ENCODE peak calls at places on chromosomes 7 and 10, in six cellular contexts. B is IMR-90, L is HepG2, U is psoas muscle, P is neuronal stem cell, X is pancreas. D is an unnamed sample. For H3K9me3 and H3K4me1, the result is how much of the 10 kb centered on the place peaks cover.

GRCh38 chr7:123535517-123535916 is 1.1 kb upstream of the IQUB start:
- DNase-seq in B (no peak), X (no peak), L (no peak), U (no peak), P (no peak), D (no peak)

GRCh38 chr7:47428052-47428779 is 153.7 kb downstream of the TNS3 start:
- DNase-seq in L (no peak), X (no peak), P (peak), B (no peak), U (no peak), D (no peak)

GRCh38 chr10:52984169-52984568 is 211.6 kb upstream of the MBL2 start:
- DNase-seq in X (no peak), U (no peak), P (no peak), B (peak), L (no peak), D (no peak)

GRCh38 chr7:130566168-130566897 is 74.4 kb downstream of the MEST start:
- DNase-seq in B (peak), L (no peak), X (no peak), P (no peak), U (no peak), D (no peak)

GRCh38 chr10:105797234-105797890 is 1156.3 kb downstream of the SORCS3 start:
- DNase-seq in L (peak), U (no peak), X (no peak), P (peak), B (no peak), D (peak)

GRCh38 chr10:86779267-86780017 is 23.0 kb downstream of the BMPR1A start:
- DNase-seq in B (peak), X (no peak), U (no peak), P (no peak), L (no peak), D (peak)

GRCh38 chr7:139543801-139544603 is 20.5 kb downstream of the CLEC2L start:
- DNase-seq in P (no peak), X (no peak), L (no peak), U (no peak), B (no peak), D (no peak)

GRCh38 chr10:132654708-132655661 is 117.4 kb downstream of the INPP5A start:
- DNase-seq in B (peak), U (peak), X (peak), L (peak), P (peak), D (peak)

GRCh38 chr7:2729893-2730716 is 42.1 kb downstream of the AMZ1 start:
- DNase-seq in X (no peak), P (no peak), U (peak), B (peak), L (no peak), D (no peak)

GRCh38 chr10:955820-956217 is 24.3 kb upstream of the LARP4B start:
- DNase-seq in U (no peak), X (no peak), L (no peak), P (no peak), B (no peak), D (no peak)

GRCh38 chr7:16491148-16491547 is 25.6 kb upstream of the SOSTDC1 start:
- DNase-seq in X (no peak), B (no peak), P (no peak), U (no peak), L (peak), D (peak)

GRCh38 chr7:91239772-91240171 is 24.5 kb upstream of the FZD1 start:
- DNase-seq in U (no peak), P (no peak), X (no peak), B (no peak), L (no peak), D (peak)

GRCh38 chr10:131862548-131862947 is 38.3 kb upstream of the PPP2R2D start:
- DNase-seq in L (peak), U (no peak), P (no peak), X (no peak), B (no peak), D (no peak)

GRCh38 chr10:63054889-63055606 is 78.1 kb upstream of the NRBF2 start:
- DNase-seq in U (no peak), B (no peak), L (no peak), X (no peak), P (no peak), D (no peak)

GRCh38 chr10:72297281-72297967 is 23.7 kb downstream of the DDIT4 start:
- DNase-seq in U (peak), P (no peak), X (peak), L (no peak), B (peak), D (peak)

GRCh38 chr10:28592953-28593352 is 60.0 kb downstream of the WAC start:
- DNase-seq in P (no peak), B (peak), X (no peak), U (no peak), L (peak), D (peak)

GRCh38 chr7:105426606-105427146 is 38.0 kb upstream of the SRPK2 start:
- DNase-seq in L (no peak), P (no peak), X (no peak), U (no peak), B (no peak), D (no peak)

GRCh38 chr10:29131952-29132820 is 156.7 kb upstream of the LYZL1 start:
- DNase-seq in B (peak), U (no peak), L (peak), X (peak), P (no peak), D (peak)

GRCh38 chr10:89391882-89392756 is at the start of gene IFIT1:
- DNase-seq in B (peak), L (peak), X (no peak), P (no peak), U (no peak), D (peak)

GRCh38 chr7:74482629-74483401 is 29.1 kb downstream of the GTF2IRD1 start:
- DNase-seq in X (no peak), P (no peak), U (peak), L (peak), B (peak), D (peak)

GRCh38 chr7:35003679-35004278 is 33.5 kb downstream of the DPY19L1 start:
- DNase-seq in X (peak), P (no peak), L (peak), B (peak), U (no peak), D (peak)

GRCh38 chr7:71707041-71707440 is 575.1 kb downstream of the GALNT17 start:
- DNase-seq in U (no peak), B (no peak), L (no peak), X (no peak), P (no peak), D (no peak)

GRCh38 chr7:29102554-29103151 is 43.7 kb downstream of the CPVL start:
- DNase-seq in P (no peak), U (peak), B (peak), X (peak), L (peak), D (peak)

GRCh38 chr10:96236876-96237275 is 34.5 kb downstream of the BLNK start:
- DNase-seq in B (no peak), X (no peak), U (no peak), P (no peak), L (no peak), D (no peak)

GRCh38 chr10:37754538-37755323 is 102.7 kb downstream of the ZNF248 start:
- DNase-seq in P (no peak), B (no peak), L (peak), U (no peak), X (no peak), D (peak)
- H3K9me3 ChIP-seq in P (under half), B (under half), L (under half), U (under half), X (under half), D (under half)

DNA sequence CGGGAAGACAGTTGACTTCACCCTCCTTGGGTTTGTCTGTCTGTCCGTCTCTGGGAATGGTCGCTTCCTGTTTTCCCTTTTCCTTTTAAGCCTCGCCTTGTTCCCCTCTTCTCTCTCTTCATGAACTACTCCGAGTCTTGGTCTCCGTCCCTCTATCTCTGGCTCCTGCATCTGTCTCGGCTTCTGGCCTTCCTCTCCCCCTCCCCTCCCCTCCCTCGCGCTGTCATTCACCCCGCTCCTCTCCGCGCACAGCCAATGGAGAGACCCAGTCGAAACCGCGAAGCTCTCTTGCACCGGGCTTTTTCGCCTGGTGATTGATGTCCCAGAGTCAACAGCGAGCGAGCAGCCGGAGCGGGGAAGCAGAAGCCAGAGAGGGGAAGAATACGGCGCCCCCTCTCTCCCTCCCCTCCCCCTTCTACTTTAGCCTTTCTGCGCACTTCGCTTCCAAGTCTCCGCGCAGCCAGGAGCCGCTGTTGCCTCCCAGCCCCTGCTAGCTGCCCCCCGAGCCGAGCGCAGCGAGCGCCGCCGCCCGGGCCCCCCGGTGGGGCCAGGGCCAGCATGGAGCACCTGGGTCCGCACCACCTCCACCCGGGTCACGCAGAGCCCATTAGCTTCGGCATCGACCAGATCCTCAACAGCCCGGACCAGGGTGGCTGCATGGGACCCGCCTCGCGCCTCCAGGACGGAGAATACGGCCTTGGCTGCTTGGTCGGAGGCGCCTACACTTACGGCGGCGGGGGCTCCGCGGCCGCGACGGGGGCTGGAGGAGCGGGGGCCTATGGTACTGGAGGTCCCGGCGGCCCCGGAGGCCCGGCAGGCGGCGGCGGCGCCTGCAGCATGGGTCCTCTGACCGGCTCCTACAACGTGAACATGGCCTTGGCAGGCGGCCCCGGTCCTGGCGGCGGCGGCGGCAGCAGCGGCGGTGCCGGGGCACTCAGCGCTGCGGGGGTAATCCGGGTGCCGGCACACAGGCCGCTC is at the start of gene TLX1:
- DNase-seq in U (no peak), B (no peak), L (no peak), X (peak), P (no peak), D (no peak)
- H3K4me3 ChIP-seq in U (peak), B (no peak), L (peak), X (peak), P (peak), D (no peak)

DNA sequence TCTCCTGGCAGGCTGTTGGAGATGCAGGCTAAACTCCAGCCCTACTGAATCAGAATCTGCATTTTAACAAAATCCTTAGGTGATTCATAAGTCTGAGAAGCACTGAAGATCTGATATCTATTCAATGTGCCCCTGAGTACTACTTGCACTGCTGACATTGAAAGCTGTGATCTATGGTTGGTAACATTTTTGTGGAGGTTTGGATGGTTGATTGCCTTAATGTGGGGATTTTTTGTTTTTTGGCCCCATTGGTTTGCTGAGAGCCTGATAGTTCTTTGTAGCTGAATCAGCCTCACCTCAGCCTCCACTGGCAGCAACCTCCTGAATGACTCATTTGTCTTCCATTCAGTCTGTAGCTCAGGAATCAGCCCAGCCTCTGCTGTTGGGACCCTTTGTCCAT is 14.7 kb upstream of the LRRN3 start:
- DNase-seq in P (no peak), L (no peak), U (no peak), B (peak), X (no peak), D (peak)
- H3K4me1 ChIP-seq in P (under half), L (under half), U (under half), B (under half), X (under half), D (under half)

DNA sequence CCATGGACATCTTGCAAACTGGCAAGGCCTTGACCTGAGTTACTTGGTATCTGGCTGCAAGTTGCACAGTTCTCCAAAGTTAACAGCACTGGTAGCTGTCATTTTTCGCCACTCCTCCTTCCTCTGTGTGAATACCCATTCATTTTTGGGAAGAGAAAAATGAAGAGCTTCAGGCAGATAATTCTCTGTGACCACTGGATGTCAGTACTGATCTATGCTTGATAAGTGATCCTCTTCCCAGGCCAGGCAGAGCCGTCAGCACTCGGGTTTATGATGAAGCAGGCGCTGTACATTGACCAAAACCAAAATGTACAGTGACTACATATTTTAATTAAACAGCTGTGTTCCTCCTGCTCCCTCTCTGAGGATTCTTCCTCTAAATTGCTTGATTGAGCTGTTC is 55.9 kb upstream of the PDZD8 start:
- DNase-seq in P (no peak), L (no peak), U (no peak), B (no peak), X (no peak), D (no peak)
- H3K9me3 ChIP-seq in P (under half), L (under half), U (under half), B (under half), X (under half), D (under half)

GRCh38 chr10:57694956-57695605 is 572.6 kb downstream of the IPMK start:
- DNase-seq in P (no peak), B (peak), X (no peak), U (no peak), L (no peak), D (peak)

GRCh38 chr10:57692255-57692980 is 575.3 kb downstream of the IPMK start:
- DNase-seq in X (no peak), U (no peak), P (no peak), L (no peak), B (peak), D (peak)

DNA sequence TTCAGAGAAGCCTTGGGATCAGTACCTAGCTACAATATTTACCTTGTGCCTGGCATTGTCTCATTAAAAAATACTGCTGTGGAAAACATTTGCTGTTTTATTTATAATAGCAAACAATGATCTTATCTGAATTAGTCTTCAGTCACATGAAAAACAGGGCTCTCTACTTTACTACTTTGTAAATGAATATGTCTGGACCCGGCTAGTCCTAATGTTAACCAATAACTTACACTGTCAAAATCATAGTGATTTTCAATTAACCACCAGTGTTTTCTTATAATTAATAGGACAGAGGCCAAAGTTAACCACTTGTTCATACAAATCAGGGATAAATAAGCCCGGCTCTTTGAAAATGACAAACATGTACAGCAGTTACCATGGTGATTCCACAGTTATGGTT is 577.8 kb downstream of the IPMK start:
- DNase-seq in P (no peak), B (no peak), X (no peak), U (no peak), L (no peak), D (no peak)
- H3K4me3 ChIP-seq in P (no peak), B (no peak), X (no peak), U (no peak), L (no peak), D (no peak)

GRCh38 chr7:42925630-42926029 is 6.3 kb downstream of the PSMA2 start:
- DNase-seq in X (no peak), U (no peak), P (no peak), L (no peak), B (no peak), D (no peak)
- H3K4me1 ChIP-seq in X (under half), U (under half), P (under half), L (under half), B (under half), D (under half)

GRCh38 chr7:63205136-63205535 is 793.5 kb upstream of the ZNF722 start:
- DNase-seq in P (no peak), L (no peak), B (no peak), X (no peak), U (no peak), D (no peak)
- H3K9me3 ChIP-seq in P (under half), L (half or more), B (under half), X (under half), U (under half), D (under half)

GRCh38 chr7:151342102-151342646 is 562 bp downstream of the NUB1 start:
- DNase-seq in U (no peak), X (no peak), P (no peak), L (no peak), B (no peak), D (peak)

GRCh38 chr7:151339651-151340377 is 1.8 kb upstream of the NUB1 start:
- DNase-seq in L (peak), X (no peak), U (no peak), P (no peak), B (no peak), D (no peak)

GRCh38 chr7:151342811-151343210 is 1.2 kb downstream of the NUB1 start:
- DNase-seq in P (no peak), B (no peak), L (no peak), U (no peak), X (no peak), D (no peak)

GRCh38 chr7:151341357-151342101 is at the start of gene NUB1:
- DNase-seq in X (peak), P (peak), U (peak), B (peak), L (peak), D (peak)

DNA sequence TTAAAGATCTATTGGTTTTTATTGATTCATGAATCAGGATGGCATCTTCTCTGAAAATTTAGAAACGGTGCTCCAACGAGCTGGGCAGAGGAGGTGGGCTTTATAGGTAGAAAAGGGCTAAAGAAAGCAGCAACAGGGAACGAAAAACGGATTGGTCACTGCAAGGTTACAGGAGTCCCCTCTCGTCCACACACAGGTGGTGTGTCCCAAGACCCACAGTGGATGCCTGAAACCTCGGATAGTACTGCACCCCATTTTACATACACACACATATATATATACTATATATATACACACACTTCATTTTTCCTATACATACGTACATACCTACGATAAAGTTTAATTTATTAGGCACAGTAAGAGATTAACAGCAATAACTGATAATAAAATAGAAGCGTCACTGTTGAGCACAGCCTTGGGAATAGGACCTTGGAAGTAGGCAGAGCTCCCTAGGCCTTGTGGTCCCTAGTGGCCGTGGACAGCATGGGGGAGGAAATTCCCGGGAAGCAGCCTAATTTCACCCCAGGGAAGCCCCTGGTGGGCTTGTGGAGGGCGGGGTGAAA is 737 bp upstream of the NUB1 start:
- DNase-seq in B (no peak), U (no peak), X (no peak), P (no peak), L (no peak), D (no peak)
- H3K4me3 ChIP-seq in B (peak), U (peak), X (no peak), P (peak), L (peak), D (peak)

DNA sequence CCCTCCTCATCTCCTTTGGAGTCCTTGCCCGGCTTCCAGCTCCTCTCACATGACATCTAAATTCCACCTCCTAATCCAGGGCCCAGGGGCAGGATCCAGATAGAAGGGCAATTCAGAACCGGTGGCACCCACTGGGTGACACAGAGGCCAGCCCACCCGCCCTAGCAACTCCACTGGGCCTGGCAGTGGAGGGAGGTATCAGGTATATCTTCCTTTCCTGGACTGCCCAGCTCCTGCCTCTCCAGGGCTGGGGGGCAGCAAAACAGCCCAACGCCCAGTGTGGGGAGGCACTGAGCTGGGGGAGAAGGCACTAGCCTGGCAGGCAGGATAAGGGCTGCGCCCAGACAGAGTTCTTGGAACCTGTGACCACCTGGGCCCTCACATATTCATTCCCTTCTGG is 10.4 kb upstream of the TRIM8 start:
- DNase-seq in B (no peak), X (no peak), L (no peak), U (peak), P (no peak), D (no peak)
- H3K4me1 ChIP-seq in B (half or more), X (under half), L (half or more), U (under half), P (under half), D (half or more)

D was measured in adipocyte.